ENCODE peak calls at places on chromosomes 1 and 21, in eight cellular contexts. N is transverse colon, T is kidney, A is MCF 10A, M is AG04450, E is cardiac muscle cell, Z is ovary, I is AG10803. Q is an unnamed sample.

GRCh38 chr1:109094377-109094803 is 3.8 kb downstream of the TMEM167B start:
- DNase-seq in N (no peak), M (peak), I (peak), T (no peak), E (no peak), A (peak), Z (no peak), Q (no peak)

GRCh38 chr1:37255111-37255795 is 219.1 kb upstream of the ZC3H12A start:
- DNase-seq in E (peak), I (no peak), T (no peak), A (peak), N (no peak), M (no peak), Z (no peak), Q (no peak)

GRCh38 chr1:181159451-181160151 is 71.1 kb downstream of the IER5 start:
- DNase-seq in I (peak), N (peak), T (no peak), A (peak), Z (no peak), M (no peak), E (peak), Q (no peak)

GRCh38 chr1:11537854-11538591 is 59.1 kb downstream of the DISP3 start:
- DNase-seq in I (no peak), A (no peak), Z (no peak), M (no peak), T (no peak), E (no peak), N (no peak), Q (no peak)

GRCh38 chr1:59026472-59026948 is 242.7 kb upstream of the JUN start:
- DNase-seq in T (no peak), I (peak), N (no peak), M (no peak), Z (no peak), E (peak), A (no peak), Q (no peak)

GRCh38 chr1:196401454-196401838 is 206.8 kb downstream of the KCNT2 start:
- DNase-seq in A (no peak), E (no peak), N (no peak), Z (no peak), M (no peak), T (no peak), I (no peak), Q (no peak)

GRCh38 chr1:25926731-25927496 is 20.7 kb upstream of the STMN1 start:
- DNase-seq in M (no peak), T (no peak), Z (no peak), E (no peak), N (no peak), A (no peak), I (no peak), Q (no peak)

GRCh38 chr1:84972377-84972987 is 24.4 kb downstream of the MCOLN2 start:
- DNase-seq in N (no peak), M (no peak), T (no peak), Z (no peak), E (no peak), A (peak), I (no peak), Q (no peak)

GRCh38 chr1:212727386-212728181 is 27.9 kb upstream of the BATF3 start:
- DNase-seq in N (no peak), E (peak), Z (no peak), T (peak), M (no peak), A (peak), I (peak), Q (no peak)

GRCh38 chr1:151993084-151993733 is 450 bp downstream of the S100A10 start:
- DNase-seq in A (no peak), T (peak), E (peak), Z (peak), N (peak), I (no peak), M (no peak), Q (peak)

GRCh38 chr1:205561501-205562203 is 57.2 kb downstream of the CDK18 start:
- DNase-seq in T (no peak), I (no peak), A (no peak), M (no peak), E (no peak), N (no peak), Z (no peak), Q (no peak)

GRCh38 chr1:100539836-100540536 is 2.0 kb downstream of the GPR88 start:
- DNase-seq in Z (peak), A (no peak), I (peak), E (peak), N (no peak), M (no peak), T (peak), Q (no peak)

GRCh38 chr1:164719676-164720075 is 160.7 kb downstream of the PBX1 start:
- DNase-seq in M (no peak), A (no peak), N (no peak), E (no peak), T (no peak), Z (no peak), I (no peak), Q (no peak)

GRCh38 chr1:165228111-165228655 is 128.3 kb downstream of the LMX1A start:
- DNase-seq in I (no peak), T (no peak), A (no peak), E (no peak), Z (no peak), N (no peak), M (no peak), Q (no peak)

GRCh38 chr21:17467829-17468228 is 45.0 kb upstream of the CXADR start:
- DNase-seq in T (no peak), I (no peak), E (no peak), M (no peak), A (no peak), Z (no peak), N (no peak), Q (no peak)

GRCh38 chr1:31410871-31411270 is 2.1 kb upstream of the SERINC2 start:
- DNase-seq in M (no peak), T (no peak), I (peak), Z (no peak), A (no peak), E (peak), N (no peak), Q (no peak)

GRCh38 chr21:44521301-44521927 is 18.6 kb downstream of the KRTAP10-1 start:
- DNase-seq in M (no peak), N (no peak), E (no peak), T (no peak), Z (peak), I (no peak), A (no peak), Q (peak)

GRCh38 chr21:21137986-21138385 is 139.8 kb downstream of the NCAM2 start:
- DNase-seq in N (no peak), E (peak), M (peak), I (peak), Z (no peak), T (no peak), A (no peak), Q (no peak)

GRCh38 chr1:216200941-216201340 is 222.3 kb downstream of the USH2A start:
- DNase-seq in I (no peak), E (no peak), M (no peak), T (no peak), N (no peak), Z (no peak), A (no peak), Q (no peak)

GRCh38 chr21:44925027-44925755 is 4.5 kb upstream of the ITGB2 start:
- DNase-seq in N (no peak), E (peak), M (no peak), I (peak), T (no peak), A (peak), Z (no peak), Q (no peak)

GRCh38 chr1:213723187-213723586 is 264.6 kb upstream of the PROX1 start:
- DNase-seq in N (no peak), I (no peak), T (no peak), Z (no peak), E (no peak), A (no peak), M (no peak), Q (no peak)

GRCh38 chr1:172993640-172994039 is 57.1 kb downstream of the TNFSF18 start:
- DNase-seq in M (peak), A (no peak), N (no peak), Z (no peak), T (no peak), E (no peak), I (peak), Q (no peak)

GRCh38 chr1:149845416-149845815 is 54.0 kb upstream of the BOLA1 start:
- DNase-seq in Z (no peak), A (peak), M (no peak), E (peak), T (no peak), N (no peak), I (no peak), Q (no peak)

GRCh38 chr1:39692152-39693064 is 1.2 kb upstream of the HPCAL4 start:
- DNase-seq in T (no peak), A (no peak), Z (peak), N (peak), M (no peak), I (no peak), E (no peak), Q (no peak)

GRCh38 chr1:198559362-198559761 is 18.9 kb upstream of the ATP6V1G3 start:
- DNase-seq in E (no peak), N (no peak), A (no peak), M (no peak), I (no peak), T (no peak), Z (no peak), Q (no peak)

GRCh38 chr1:149881876-149882275 is 17.5 kb upstream of the BOLA1 start:
- DNase-seq in T (no peak), M (no peak), Z (no peak), E (no peak), A (no peak), I (no peak), N (no peak), Q (no peak)

GRCh38 chr1:42765271-42765670 is 1.6 kb downstream of the P3H1 start:
- DNase-seq in A (no peak), T (no peak), E (peak), M (no peak), Z (no peak), N (no peak), I (peak), Q (no peak)

GRCh38 chr21:43196789-43197188 is 28.0 kb downstream of the CRYAA start:
- DNase-seq in T (peak), M (no peak), I (no peak), A (peak), Z (peak), N (peak), E (peak), Q (no peak)

GRCh38 chr1:162904579-162904978 is 43.6 kb upstream of the CCDC190 start:
- DNase-seq in N (no peak), M (no peak), A (no peak), E (no peak), Z (no peak), T (no peak), I (no peak), Q (no peak)

GRCh38 chr21:36699026-36699545 is at the start of gene SIM2:
- DNase-seq in Z (no peak), E (peak), T (peak), A (peak), I (peak), M (no peak), N (no peak), Q (no peak)

GRCh38 chr1:87450136-87450535 is 121.5 kb downstream of the LMO4 start:
- DNase-seq in M (no peak), Z (no peak), I (no peak), E (no peak), A (no peak), T (no peak), N (no peak), Q (no peak)

GRCh38 chr1:26349196-26349885 is 4.6 kb downstream of the CRYBG2 start:
- DNase-seq in I (peak), T (no peak), E (no peak), N (no peak), Z (no peak), A (peak), M (peak), Q (no peak)

GRCh38 chr1:99919221-99919620 is 50.6 kb upstream of the SLC35A3 start:
- DNase-seq in T (no peak), M (no peak), E (peak), A (peak), I (peak), N (no peak), Z (no peak), Q (no peak)

GRCh38 chr1:203589201-203589600 is 37.4 kb upstream of the ATP2B4 start:
- DNase-seq in N (no peak), I (no peak), M (no peak), Z (no peak), A (no peak), E (no peak), T (no peak), Q (no peak)

GRCh38 chr1:160058087-160058486 is 11.9 kb downstream of the KCNJ10 start:
- DNase-seq in T (no peak), A (peak), M (no peak), N (no peak), Z (no peak), E (peak), I (peak), Q (no peak)
- TF ChIP-seq CTCF in T (no peak), A (no peak), M (peak), N (no peak), Z (no peak), E (peak), I (peak), Q (peak)

DNA sequence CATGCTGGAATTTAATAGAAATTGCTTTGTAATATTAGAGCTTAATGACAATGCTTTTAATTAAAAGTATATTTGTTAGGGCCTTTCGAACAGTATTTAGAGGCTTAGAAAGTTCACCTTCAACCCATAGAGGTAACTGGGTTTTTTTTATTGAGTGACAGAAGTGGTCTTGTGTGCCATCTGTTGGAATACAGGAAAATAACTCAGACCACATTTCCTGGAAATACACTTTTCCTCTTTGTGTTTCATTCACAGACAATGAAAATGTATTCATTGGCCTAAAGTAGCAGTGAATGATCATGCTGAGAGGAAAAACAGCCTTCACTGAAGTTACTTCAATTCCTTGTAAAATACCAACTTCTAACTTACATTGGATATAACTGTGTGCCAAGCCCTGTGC is 83.6 kb upstream of the L1TD1 start:
- DNase-seq in I (no peak), Z (no peak), A (no peak), N (no peak), E (no peak), M (no peak), T (no peak), Q (no peak)
- TF ChIP-seq CTCF in I (no peak), Z (no peak), A (no peak), N (no peak), E (no peak), M (no peak), T (no peak), Q (no peak)

GRCh38 chr1:230280054-230280795 is 145.9 kb downstream of the PGBD5 start:
- DNase-seq in M (no peak), T (no peak), I (no peak), Z (no peak), N (no peak), E (no peak), A (no peak), Q (no peak)

GRCh38 chr1:230279583-230279945 is 146.6 kb downstream of the PGBD5 start:
- DNase-seq in T (peak), M (no peak), N (no peak), E (no peak), I (no peak), Z (no peak), A (no peak), Q (no peak)

GRCh38 chr1:230276401-230276800 is 149.7 kb downstream of the PGBD5 start:
- DNase-seq in I (no peak), N (no peak), T (no peak), A (no peak), M (no peak), E (no peak), Z (peak), Q (peak)

GRCh38 chr1:230278871-230279582 is 147.1 kb downstream of the PGBD5 start:
- DNase-seq in Z (no peak), N (no peak), I (no peak), M (no peak), A (no peak), E (no peak), T (no peak), Q (no peak)

DNA sequence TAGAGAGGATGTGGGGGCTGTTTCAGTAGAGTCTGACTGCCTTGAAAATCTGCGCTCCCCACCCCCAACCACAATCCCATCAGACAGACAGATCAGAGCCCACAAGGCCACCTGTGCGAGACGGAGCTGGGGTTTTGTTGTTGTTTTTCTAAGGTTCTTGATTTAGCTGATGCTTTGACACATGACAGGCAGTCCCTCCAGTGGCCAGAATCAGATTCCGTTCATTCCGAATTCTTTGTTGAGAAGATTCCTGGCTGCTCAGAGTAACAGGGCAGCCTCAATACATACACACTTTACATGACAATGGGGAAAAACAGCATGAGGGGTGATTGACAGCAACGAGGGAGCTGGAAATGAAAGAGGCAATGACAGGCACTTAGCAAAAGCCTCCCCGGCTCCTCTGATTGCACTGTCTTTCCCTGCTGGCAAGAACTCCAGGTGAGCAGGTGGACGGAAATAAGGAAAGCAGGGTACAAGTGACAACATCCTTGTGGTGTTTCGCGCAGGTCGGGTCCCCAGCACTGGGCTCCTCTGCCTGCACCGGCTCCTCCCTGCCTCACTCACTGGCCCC is 148.8 kb downstream of the PGBD5 start:
- DNase-seq in T (no peak), N (no peak), Z (peak), E (no peak), I (no peak), M (no peak), A (no peak), Q (no peak)
- TF ChIP-seq CTCF in T (no peak), N (no peak), Z (no peak), E (no peak), I (no peak), M (no peak), A (no peak), Q (no peak)

GRCh38 chr1:154276797-154277196 is 4.4 kb downstream of the HAX1 start:
- DNase-seq in T (no peak), I (no peak), N (no peak), M (no peak), A (no peak), E (peak), Z (no peak), Q (no peak)
- TF ChIP-seq CTCF in T (no peak), I (peak), N (no peak), M (no peak), A (peak), E (peak), Z (no peak), Q (no peak)

GRCh38 chr1:50271337-50271736 is 151.9 kb downstream of the DMRTA2 start:
- DNase-seq in I (no peak), E (no peak), T (no peak), A (no peak), N (no peak), Z (no peak), M (no peak), Q (no peak)

GRCh38 chr1:50275564-50275963 is 147.7 kb downstream of the DMRTA2 start:
- DNase-seq in M (no peak), Z (no peak), T (no peak), E (no peak), I (no peak), A (no peak), N (no peak), Q (no peak)

GRCh38 chr1:50270926-50271325 is 152.3 kb downstream of the DMRTA2 start:
- DNase-seq in A (no peak), T (no peak), Z (no peak), N (no peak), M (no peak), E (no peak), I (no peak), Q (no peak)

GRCh38 chr1:50272923-50273322 is 150.3 kb downstream of the DMRTA2 start:
- DNase-seq in N (no peak), I (no peak), A (no peak), M (no peak), E (no peak), T (no peak), Z (no peak), Q (no peak)

DNA sequence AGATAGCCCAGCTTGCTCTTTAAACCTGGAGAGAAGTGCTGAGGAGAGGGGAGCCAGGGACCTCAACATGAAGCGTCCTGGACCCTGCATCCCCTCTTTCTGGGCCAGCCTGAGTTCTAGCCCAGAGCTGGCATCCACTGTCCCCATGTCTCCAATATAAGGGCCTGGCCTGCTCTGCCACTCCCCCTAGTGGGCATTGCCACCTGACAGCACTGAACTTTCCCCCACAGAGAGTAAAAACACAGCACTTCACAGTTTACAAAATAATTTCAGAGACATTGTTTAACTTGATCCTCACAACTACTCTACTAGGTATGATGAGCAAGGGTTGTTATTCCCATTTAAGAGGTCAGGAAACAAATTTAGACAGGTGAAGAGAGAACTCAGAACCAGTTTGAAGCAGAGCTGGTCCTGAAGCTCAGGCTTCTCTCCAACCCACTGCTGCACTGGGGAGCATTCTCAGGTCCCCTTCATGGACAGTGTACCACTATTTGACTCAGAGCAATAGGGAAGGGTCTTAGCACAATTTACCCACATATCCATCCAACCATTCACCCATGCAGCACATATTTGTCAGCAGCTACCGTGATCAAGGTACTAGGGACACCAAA is 151.2 kb downstream of the DMRTA2 start:
- DNase-seq in N (peak), I (peak), E (peak), T (no peak), M (no peak), A (peak), Z (no peak), Q (no peak)
- TF ChIP-seq CTCF in N (peak), I (peak), E (peak), T (peak), M (peak), A (peak), Z (no peak), Q (peak)

GRCh38 chr1:248691567-248692155 is 10.9 kb downstream of the OR14I1 start:
- DNase-seq in N (no peak), A (no peak), T (peak), Z (no peak), M (no peak), E (no peak), I (no peak), Q (no peak)

GRCh38 chr1:248688527-248689298 is 13.9 kb downstream of the OR14I1 start:
- DNase-seq in N (no peak), A (peak), M (no peak), I (no peak), E (no peak), T (no peak), Z (no peak), Q (no peak)

GRCh38 chr1:248681651-248682050 is 20.9 kb downstream of the OR14I1 start:
- DNase-seq in M (no peak), I (no peak), N (no peak), E (no peak), A (no peak), Z (no peak), T (no peak), Q (no peak)

GRCh38 chr1:248686815-248687214 is 15.8 kb downstream of the OR14I1 start:
- DNase-seq in M (no peak), T (no peak), A (peak), Z (no peak), I (no peak), E (no peak), N (peak), Q (no peak)
- TF ChIP-seq CTCF in M (no peak), T (peak), A (peak), Z (no peak), I (no peak), E (no peak), N (no peak), Q (no peak)

DNA sequence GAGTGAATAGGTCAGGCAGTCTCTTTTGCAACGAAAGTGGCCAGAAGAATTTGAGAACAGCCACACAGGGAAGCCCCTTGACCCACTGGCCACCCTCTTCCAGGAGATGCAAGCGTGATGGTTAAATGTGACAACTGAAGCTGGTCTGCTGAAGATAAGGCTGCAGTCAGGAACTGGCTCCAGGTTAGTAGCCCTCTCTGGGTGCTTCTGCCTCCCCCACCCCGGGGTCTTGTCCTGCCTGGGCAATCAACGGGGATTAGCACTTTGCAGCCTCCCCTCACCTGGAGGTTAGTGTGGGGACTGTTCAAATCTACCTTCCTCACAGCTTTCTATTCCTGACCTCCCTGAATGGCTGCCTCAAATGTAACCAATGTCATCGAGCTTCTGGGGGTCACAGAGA is 125.9 kb downstream of the PLXNA2 start:
- DNase-seq in I (no peak), N (no peak), E (no peak), Z (no peak), T (no peak), M (no peak), A (no peak), Q (no peak)
- TF ChIP-seq CTCF in I (no peak), N (no peak), E (no peak), Z (no peak), T (no peak), M (no peak), A (no peak), Q (no peak)

Q was measured in tibial artery.